ENCODE peak calls at places on chromosomes 12 and 14, in six cellular contexts. V is transverse colon, H is mesendoderm, G is GM23248, P is heart right ventricle, X is mucosa of descending colon. J is an unnamed sample. For H3K4me1, the result is how much of the 10 kb centered on the place peaks cover.

GRCh38 chr12:6263931-6264330 is 46.6 kb upstream of the PLEKHG6 start:
- DNase-seq in H (peak), G (no peak), V (no peak), P (no peak), X (no peak), J (peak)

GRCh38 chr14:32078794-32079663 is 1.9 kb downstream of the ARHGAP5 start:
- DNase-seq in H (peak), G (peak), V (no peak), P (no peak), X (no peak), J (no peak)

GRCh38 chr12:73678335-73678734 is 859.3 kb upstream of the ATXN7L3B start:
- DNase-seq in P (no peak), X (no peak), G (no peak), H (peak), V (no peak), J (no peak)

GRCh38 chr12:18108611-18109010 is 18.6 kb upstream of the RERGL start:
- DNase-seq in P (no peak), X (no peak), H (no peak), G (no peak), V (no peak), J (no peak)

GRCh38 chr14:105711058-105711620 is 184.8 kb downstream of the TMEM121 start:
- DNase-seq in P (no peak), G (no peak), H (no peak), X (no peak), V (no peak), J (no peak)

GRCh38 chr12:98533723-98534251 is 18.4 kb downstream of the TMPO start:
- DNase-seq in G (peak), X (no peak), V (no peak), H (peak), P (no peak), J (no peak)

GRCh38 chr14:102993523-102993922 is 63.8 kb downstream of the CDC42BPB start:
- DNase-seq in G (peak), P (no peak), H (no peak), X (peak), V (peak), J (no peak)

GRCh38 chr12:13376627-13377373 is 180.3 kb downstream of the EMP1 start:
- DNase-seq in X (peak), P (no peak), G (no peak), V (peak), H (peak), J (no peak)

GRCh38 chr12:102342281-102343006 is 137.9 kb downstream of the IGF1 start:
- DNase-seq in V (no peak), P (no peak), H (no peak), G (no peak), X (no peak), J (no peak)

GRCh38 chr14:90253826-90254225 is 2.5 kb upstream of the PSMC1 start:
- DNase-seq in V (no peak), P (no peak), H (no peak), G (no peak), X (no peak), J (no peak)

GRCh38 chr12:34599530-34600513 is 577.5 kb downstream of the ALG10 start:
- DNase-seq in X (no peak), P (peak), H (no peak), V (no peak), G (no peak), J (no peak)

GRCh38 chr12:44159211-44159610 is 323.3 kb downstream of the TMEM117 start:
- DNase-seq in H (no peak), G (no peak), X (no peak), P (no peak), V (no peak), J (no peak)

GRCh38 chr14:78297843-78298242 is 127.7 kb downstream of the NRXN3 start:
- DNase-seq in X (no peak), P (no peak), H (no peak), G (no peak), V (no peak), J (no peak)

GRCh38 chr14:101196795-101197590 is 293.5 kb upstream of the RTL1 start:
- DNase-seq in P (no peak), G (no peak), V (no peak), H (peak), X (no peak), J (peak)

GRCh38 chr12:22190-22529 is 44.4 kb upstream of the IQSEC3 start:
- DNase-seq in P (no peak), H (no peak), G (no peak), X (no peak), V (no peak), J (no peak)

GRCh38 chr12:69872804-69873203 is 47.8 kb downstream of the MYRFL start:
- DNase-seq in G (peak), X (no peak), H (no peak), V (no peak), P (no peak), J (no peak)

GRCh38 chr12:7431993-7432685 is 11.8 kb downstream of the CD163L1 start:
- DNase-seq in H (no peak), V (no peak), X (no peak), G (peak), P (no peak), J (no peak)

GRCh38 chr12:26939192-26939832 is 1.0 kb downstream of the FGFR1OP2 start:
- DNase-seq in P (no peak), X (no peak), V (no peak), H (no peak), G (peak), J (no peak)

GRCh38 chr12:104656383-104656782 is 199.6 kb downstream of the CHST11 start:
- DNase-seq in X (no peak), V (no peak), P (no peak), H (peak), G (no peak), J (no peak)

DNA sequence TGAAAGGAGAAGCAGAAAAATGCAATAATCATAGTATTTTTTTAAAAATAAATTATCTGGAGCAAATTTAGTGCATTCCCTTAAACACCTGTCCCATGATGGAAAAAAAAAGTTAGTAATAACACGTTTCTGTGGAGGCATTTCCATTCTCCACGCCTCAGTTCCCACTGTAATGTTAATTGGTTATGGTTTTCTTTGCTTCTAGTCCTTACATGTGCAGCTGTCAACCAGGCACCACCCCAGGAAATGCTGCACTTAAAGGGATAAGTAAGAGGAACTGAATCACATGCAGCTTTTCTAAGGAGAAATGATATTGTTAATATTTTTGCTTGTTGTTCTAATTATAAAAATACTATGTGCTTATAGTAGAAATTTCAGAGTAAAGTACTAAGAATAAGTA is 240.3 kb downstream of the ZFP36L1 start:
- DNase-seq in P (no peak), V (no peak), H (no peak), G (peak), X (peak), J (no peak)
- H3K4me1 ChIP-seq in P (under half), V (under half), H (under half), G (half or more), X (under half), J (half or more)

DNA sequence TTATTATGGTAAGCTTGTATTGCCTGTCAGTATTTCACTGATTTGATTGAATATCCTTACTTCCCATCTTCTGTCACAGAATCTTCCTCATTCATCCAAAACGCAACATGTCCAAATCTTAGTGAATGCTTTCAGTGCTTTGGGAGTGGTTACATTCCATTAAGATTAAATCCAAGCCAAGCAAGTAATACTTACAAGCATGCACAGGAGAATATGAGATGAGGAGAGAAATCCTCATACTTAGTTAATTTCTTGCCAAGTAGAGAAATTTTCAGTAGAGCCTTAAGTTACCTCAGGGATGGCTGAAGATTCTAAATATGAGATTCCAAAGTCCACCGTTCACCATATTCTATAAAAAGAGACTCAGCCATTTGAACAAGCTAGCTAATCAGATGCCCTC is 316.0 kb downstream of the RAD51B start:
- DNase-seq in H (no peak), P (no peak), X (no peak), G (peak), V (no peak), J (no peak)
- H3K4me1 ChIP-seq in H (under half), P (under half), X (under half), G (under half), V (under half), J (under half)

GRCh38 chr14:73136387-73137221 is at the start of gene PSEN1:
- DNase-seq in P (peak), V (peak), H (peak), G (peak), X (peak), J (peak)

GRCh38 chr14:73143003-73143402 is 6.7 kb downstream of the PSEN1 start:
- DNase-seq in V (no peak), X (no peak), P (no peak), G (no peak), H (no peak), J (no peak)

GRCh38 chr14:73140924-73141323 is 4.6 kb downstream of the PSEN1 start:
- DNase-seq in G (no peak), P (no peak), X (no peak), V (no peak), H (no peak), J (no peak)

GRCh38 chr14:73143617-73144016 is 7.3 kb downstream of the PSEN1 start:
- DNase-seq in V (no peak), X (no peak), G (no peak), H (no peak), P (no peak), J (no peak)

DNA sequence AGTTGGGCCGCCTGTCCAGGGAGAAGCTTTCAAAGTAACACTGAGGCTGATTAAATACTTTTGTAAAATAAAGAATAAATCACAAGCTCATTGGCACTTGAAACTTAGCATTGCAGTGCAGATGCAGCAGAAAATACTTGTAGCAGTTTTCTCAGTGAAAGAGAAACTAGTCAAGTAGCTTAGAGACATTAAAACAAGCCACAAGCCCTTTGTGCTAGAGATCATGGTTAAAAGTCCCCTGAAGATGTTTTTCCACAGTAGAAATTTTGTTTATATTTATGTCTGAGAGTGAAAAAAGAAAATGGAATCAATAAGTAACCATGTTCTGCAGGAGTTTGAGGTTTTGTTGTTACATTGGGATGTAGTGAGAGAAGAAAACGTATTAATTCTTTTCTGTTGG is 5.9 kb downstream of the PSEN1 start:
- DNase-seq in V (no peak), H (no peak), X (no peak), P (no peak), G (no peak), J (no peak)
- H3K4me1 ChIP-seq in V (under half), H (under half), X (under half), P (under half), G (under half), J (under half)

GRCh38 chr14:61696753-61697318 is 1.5 kb downstream of the HIF1A start:
- DNase-seq in G (peak), H (no peak), V (no peak), P (no peak), X (no peak), J (no peak)
- H3K4me1 ChIP-seq in G (under half), H (under half), V (under half), P (under half), X (under half), J (under half)

GRCh38 chr14:68664225-68664681 is 128.6 kb downstream of the ZFP36L1 start:
- DNase-seq in P (no peak), H (no peak), G (peak), V (no peak), X (no peak), J (no peak)
- H3K4me1 ChIP-seq in P (under half), H (under half), G (half or more), V (under half), X (under half), J (half or more)

GRCh38 chr14:88834883-88835431 is 10.5 kb downstream of the TTC8 start:
- DNase-seq in G (peak), V (no peak), H (no peak), P (no peak), X (no peak), J (no peak)

GRCh38 chr14:88835661-88836060 is 11.2 kb downstream of the TTC8 start:
- DNase-seq in X (no peak), G (peak), V (no peak), P (no peak), H (no peak), J (no peak)

GRCh38 chr14:88829188-88829587 is 4.7 kb downstream of the TTC8 start:
- DNase-seq in X (no peak), G (no peak), V (no peak), H (no peak), P (no peak), J (no peak)

GRCh38 chr14:88829685-88830302 is 5.3 kb downstream of the TTC8 start:
- DNase-seq in X (no peak), P (no peak), G (no peak), V (no peak), H (no peak), J (no peak)

GRCh38 chr14:88831285-88831684 is 6.8 kb downstream of the TTC8 start:
- DNase-seq in V (no peak), H (no peak), X (no peak), G (peak), P (no peak), J (no peak)
- H3K4me1 ChIP-seq in V (under half), H (under half), X (under half), G (half or more), P (under half), J (under half)

GRCh38 chr14:70915415-70915814 is 8.2 kb downstream of the PCNX1 start:
- DNase-seq in V (no peak), P (no peak), G (no peak), X (no peak), H (no peak), J (no peak)

GRCh38 chr14:70917633-70918032 is 10.4 kb downstream of the PCNX1 start:
- DNase-seq in X (no peak), P (no peak), G (no peak), V (no peak), H (no peak), J (no peak)

GRCh38 chr14:70919774-70920173 is 12.5 kb downstream of the PCNX1 start:
- DNase-seq in G (peak), H (no peak), P (no peak), X (no peak), V (no peak), J (no peak)

GRCh38 chr14:70916300-70916699 is 9.0 kb downstream of the PCNX1 start:
- DNase-seq in P (no peak), V (no peak), H (no peak), G (no peak), X (no peak), J (no peak)

GRCh38 chr14:70916776-70917175 is 9.5 kb downstream of the PCNX1 start:
- DNase-seq in H (no peak), G (no peak), P (no peak), X (no peak), V (no peak), J (no peak)
- H3K4me1 ChIP-seq in H (under half), G (under half), P (under half), X (under half), V (under half), J (half or more)

DNA sequence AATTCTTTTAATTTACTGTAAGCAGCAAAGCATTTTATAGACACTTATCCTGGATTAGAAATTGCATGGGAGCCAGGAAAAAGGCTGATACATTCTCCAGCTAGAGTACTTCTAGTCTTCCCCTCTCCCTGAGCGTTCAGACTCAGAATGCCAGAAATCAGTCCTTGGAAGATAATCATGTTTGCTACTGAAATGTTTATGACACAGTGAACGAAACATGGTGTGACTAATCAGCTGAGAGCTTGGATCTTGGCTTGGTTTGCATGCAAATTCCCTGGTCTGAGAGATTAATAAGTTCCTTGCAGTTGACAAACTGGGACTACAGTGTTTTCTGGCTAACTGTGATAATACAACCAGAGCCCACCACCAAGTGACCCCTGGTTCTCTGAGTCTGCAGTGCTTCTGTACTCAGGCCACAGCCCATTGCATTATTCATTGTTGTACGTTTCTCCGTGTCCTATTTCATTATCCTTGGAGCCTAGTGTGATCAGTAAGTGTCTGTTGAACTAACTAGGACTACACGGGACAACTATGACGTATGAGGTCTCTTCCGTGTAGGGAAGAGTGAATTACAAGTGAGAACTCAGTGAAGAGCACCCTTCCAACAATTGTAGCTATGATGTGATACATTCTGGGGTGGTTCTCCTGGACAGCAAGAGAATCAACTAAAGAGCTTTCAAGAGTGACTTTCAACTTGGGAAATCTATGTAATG is 34.6 kb upstream of the EVL start:
- DNase-seq in H (no peak), V (no peak), P (no peak), G (peak), X (peak), J (no peak)
- H3K4me1 ChIP-seq in H (under half), V (under half), P (under half), G (half or more), X (under half), J (under half)

GRCh38 chr12:124686001-124686884 is 118.8 kb upstream of the NCOR2 start:
- DNase-seq in H (peak), V (no peak), X (no peak), P (no peak), G (peak), J (no peak)
- H3K4me1 ChIP-seq in H (under half), V (under half), X (under half), P (under half), G (under half), J (half or more)

DNA sequence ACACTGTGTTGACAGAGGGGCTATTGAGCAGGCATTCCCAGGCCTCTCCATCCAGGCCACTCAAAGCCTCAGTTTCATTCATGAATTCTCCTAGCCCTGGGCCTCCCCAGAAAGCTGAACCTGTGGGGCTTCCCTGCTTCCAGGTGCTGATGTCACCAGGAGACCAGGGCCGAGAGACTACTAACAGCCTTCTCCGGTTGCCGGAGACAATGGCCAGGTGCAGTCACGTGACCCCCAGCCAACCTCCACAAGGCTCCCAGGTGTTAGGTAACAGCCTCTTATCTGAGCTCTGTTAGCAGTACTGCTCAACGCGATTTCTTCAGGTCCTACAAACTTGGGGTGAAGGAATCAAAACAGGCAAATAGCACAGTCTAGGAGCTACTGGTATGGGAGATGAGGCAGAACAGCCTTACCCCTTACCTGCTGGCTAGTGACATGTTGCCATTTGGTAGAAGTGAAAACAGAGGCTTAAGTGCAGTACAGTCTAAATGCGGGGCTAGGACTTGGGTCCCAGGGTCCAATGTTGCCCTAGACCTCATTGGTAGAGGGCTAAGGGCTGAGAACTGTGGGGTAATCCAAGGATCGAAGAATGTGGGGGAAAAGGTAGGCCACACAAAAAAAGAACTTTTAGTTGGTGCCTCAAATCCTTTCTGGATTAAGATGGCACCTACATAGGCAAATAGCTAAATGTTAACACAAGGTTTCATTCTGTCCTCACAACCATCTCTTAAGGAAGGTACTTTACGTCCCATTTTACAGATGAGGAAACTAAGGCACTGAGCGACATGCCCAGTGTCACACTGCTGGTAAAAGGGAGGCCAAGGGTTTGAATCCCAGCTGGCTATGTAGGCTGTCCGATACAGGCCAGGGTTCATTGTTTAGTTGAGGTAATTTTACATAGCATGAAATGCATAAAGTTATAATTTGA is 3.8 kb downstream of the CCDC88C start:
- DNase-seq in V (peak), H (peak), X (peak), P (no peak), G (no peak), J (peak)
- H3K4me1 ChIP-seq in V (under half), H (under half), X (under half), P (under half), G (under half), J (under half)

J was measured in lower lobe of right lung.